ENCODE peak calls at places on chromosomes 5 and 9, in four cellular contexts. P is COR-L47, T is foreskin keratinocyte, W is OCI-LY7. B is an unnamed sample.

GRCh38 chr9:720239-720881 is 121.1 kb upstream of the DMRT1 start:
- DNase-seq in P (no peak), T (no peak), W (no peak), B (no peak)

GRCh38 chr9:8270235-8270634 is 470.7 kb upstream of the DMAC1 start:
- DNase-seq in T (no peak), W (no peak), P (no peak), B (no peak)

GRCh38 chr5:142694092-142694856 is 8.4 kb upstream of the FGF1 start:
- DNase-seq in P (no peak), T (no peak), W (no peak), B (no peak)

GRCh38 chr9:97930972-97931371 is 7.0 kb downstream of the HEMGN start:
- DNase-seq in P (no peak), T (no peak), W (peak), B (no peak)

GRCh38 chr9:15178621-15179020 is 128.4 kb downstream of the TTC39B start:
- DNase-seq in P (no peak), T (no peak), W (no peak), B (no peak)

GRCh38 chr5:77630246-77631165 is 8.0 kb downstream of the OTP start:
- DNase-seq in W (no peak), T (no peak), P (peak), B (no peak)

GRCh38 chr9:104906441-104907277 is 21.3 kb downstream of the ABCA1 start:
- DNase-seq in T (no peak), P (no peak), W (no peak), B (no peak)

GRCh38 chr9:82949203-82949602 is 113.7 kb downstream of the RASEF start:
- DNase-seq in P (no peak), T (no peak), W (no peak), B (no peak)

GRCh38 chr9:1995084-1995483 is 20.1 kb upstream of the SMARCA2 start:
- DNase-seq in W (no peak), T (no peak), P (no peak), B (no peak)

GRCh38 chr5:148457183-148457620 is 73.4 kb downstream of the FBXO38 start:
- DNase-seq in W (peak), P (peak), T (peak), B (no peak)

GRCh38 chr9:116574027-116574679 is 113.0 kb upstream of the TRIM32 start:
- DNase-seq in T (no peak), P (no peak), W (no peak), B (no peak)

B was measured in neural crest cell.